ENCODE peak calls at places on chromosomes 3 and 15, in nine cellular contexts. Q, O, G, R, U, Y, I, H and A are unnamed samples.

GRCh38 chr3:85003479-85003878 is 44.7 kb downstream of the CADM2 start:
- DNase-seq in G (no peak), Y (no peak), H (no peak), U (no peak), Q (no peak), R (no peak), O (no peak), I (no peak), A (no peak)

GRCh38 chr3:33389908-33390307 is 50.3 kb downstream of the UBP1 start:
- DNase-seq in U (no peak), H (no peak), O (no peak), Q (no peak), R (no peak), I (no peak), G (no peak), Y (no peak), A (no peak)

GRCh38 chr3:106457278-106458210 is 588.7 kb upstream of the CBLB start:
- DNase-seq in G (peak), Y (peak), U (no peak), O (peak), I (peak), R (peak), Q (peak), H (no peak), A (peak)

GRCh38 chr3:144585408-144585807 is 613.8 kb downstream of the DIPK2A start:
- DNase-seq in U (no peak), G (no peak), Y (no peak), I (no peak), Q (no peak), O (no peak), R (no peak), H (no peak), A (no peak)

GRCh38 chr15:89442671-89443307 is 53.6 kb downstream of the RHCG start:
- DNase-seq in O (peak), Y (peak), G (peak), H (no peak), U (no peak), I (no peak), Q (peak), R (no peak), A (no peak)

GRCh38 chr3:186281172-186281571 is 80.9 kb downstream of the DGKG start:
- DNase-seq in Q (no peak), G (peak), O (peak), U (no peak), I (no peak), R (no peak), Y (peak), H (no peak), A (peak)

GRCh38 chr3:3800076-3800448 is 831 bp downstream of the LRRN1 start:
- DNase-seq in R (peak), O (no peak), Q (no peak), H (no peak), U (no peak), Y (no peak), G (no peak), I (no peak), A (no peak)

GRCh38 chr15:63044077-63044644 is 1.6 kb downstream of the TPM1 start:
- DNase-seq in Y (no peak), G (no peak), Q (no peak), H (no peak), U (no peak), I (no peak), O (no peak), R (no peak), A (no peak)

GRCh38 chr15:51367322-51367976 is 26.0 kb downstream of the GLDN start:
- DNase-seq in H (no peak), O (peak), Q (no peak), Y (no peak), U (no peak), R (no peak), G (peak), I (no peak), A (no peak)

GRCh38 chr3:188336178-188336577 is 182.2 kb downstream of the LPP start:
- DNase-seq in Q (no peak), Y (no peak), R (no peak), H (no peak), G (no peak), U (no peak), I (no peak), O (no peak), A (no peak)

GRCh38 chr3:13161021-13161759 is 88.0 kb upstream of the IQSEC1 start:
- DNase-seq in U (no peak), R (no peak), H (no peak), Y (no peak), G (no peak), I (no peak), Q (no peak), O (no peak), A (no peak)

GRCh38 chr15:81334768-81335447 is 11.0 kb upstream of the STARD5 start:
- DNase-seq in Q (no peak), Y (no peak), O (no peak), I (no peak), U (no peak), R (no peak), G (peak), H (no peak), A (no peak)

GRCh38 chr3:87498358-87499080 is 222.1 kb upstream of the POU1F1 start:
- DNase-seq in H (no peak), O (no peak), Y (no peak), I (no peak), R (no peak), G (no peak), Q (no peak), U (no peak), A (no peak)

GRCh38 chr15:49637857-49638256 is 17.0 kb downstream of the DTWD1 start:
- DNase-seq in O (peak), R (no peak), H (no peak), Y (no peak), G (no peak), Q (no peak), U (no peak), I (no peak), A (no peak)

GRCh38 chr3:172313671-172314070 is 134.6 kb downstream of the GHSR start:
- DNase-seq in O (no peak), Q (no peak), H (no peak), R (no peak), U (no peak), G (peak), I (no peak), Y (no peak), A (no peak)

GRCh38 chr3:14519406-14519805 is 20.7 kb downstream of the GRIP2 start:
- DNase-seq in R (no peak), I (no peak), H (no peak), U (no peak), Y (no peak), G (no peak), Q (no peak), O (no peak), A (no peak)

GRCh38 chr3:11720220-11721113 is 76.8 kb upstream of the VGLL4 start:
- DNase-seq in U (peak), O (peak), I (peak), Y (peak), R (peak), Q (peak), H (peak), G (peak), A (peak)

GRCh38 chr3:47193871-47194859 is 30.3 kb upstream of the SETD2 start:
- DNase-seq in H (no peak), U (no peak), I (no peak), R (no peak), O (peak), G (peak), Y (peak), Q (no peak), A (no peak)

GRCh38 chr3:153142961-153143360 is 19.1 kb upstream of the RAP2B start:
- DNase-seq in H (no peak), I (no peak), Q (no peak), O (peak), Y (no peak), R (no peak), U (no peak), G (no peak), A (no peak)

GRCh38 chr3:148916132-148916531 is 51.0 kb downstream of the CPA3 start:
- DNase-seq in U (no peak), H (no peak), I (no peak), R (no peak), Q (no peak), O (no peak), G (no peak), Y (no peak), A (no peak)

GRCh38 chr3:15023249-15023648 is 41.9 kb downstream of the MRPS25 start:
- DNase-seq in Q (no peak), Y (no peak), H (no peak), R (no peak), O (no peak), I (no peak), G (no peak), U (no peak), A (no peak)

GRCh38 chr15:31389576-31389975 is 62.9 kb downstream of the KLF13 start:
- DNase-seq in U (no peak), R (no peak), I (peak), O (no peak), G (no peak), H (no peak), Q (no peak), Y (no peak), A (no peak)

GRCh38 chr15:58546635-58547627 is 115.1 kb downstream of the LIPC start:
- DNase-seq in U (no peak), Y (peak), I (no peak), G (peak), O (peak), Q (no peak), R (peak), H (no peak), A (peak)

GRCh38 chr3:44076221-44076829 is 165.4 kb upstream of the TOPAZ1 start:
- DNase-seq in H (no peak), O (no peak), R (no peak), Y (no peak), U (no peak), G (no peak), Q (no peak), I (no peak), A (no peak)

GRCh38 chr3:9045399-9045798 is 82.1 kb upstream of the RAD18 start:
- DNase-seq in R (no peak), G (no peak), Q (no peak), U (no peak), O (no peak), H (no peak), I (no peak), Y (no peak), A (no peak)

GRCh38 chr3:105906834-105907233 is 38.0 kb upstream of the CBLB start:
- DNase-seq in H (no peak), I (peak), R (peak), G (peak), Y (peak), U (no peak), Q (no peak), O (peak), A (peak)

GRCh38 chr3:56878046-56878445 is 76.3 kb upstream of the ARHGEF3 start:
- DNase-seq in O (no peak), G (peak), Y (peak), H (peak), I (no peak), U (peak), Q (peak), R (no peak), A (no peak)

GRCh38 chr3:189954733-189955665 is 165.7 kb downstream of the P3H2 start:
- DNase-seq in G (peak), I (no peak), R (no peak), H (no peak), Q (no peak), Y (peak), O (no peak), U (no peak), A (no peak)